ENCODE peak calls at places on chromosomes 6 and 20, in four cellular contexts. One of them, this sample, is unnamed.

GRCh38 chr6:10316327-10316726 is 98.5 kb downstream of the TFAP2A start:
- DNase-seq in suprapubic skin: no peak
- DNase-seq in ovary: no peak
- DNase-seq in GM13977: no peak
- DNase-seq in this sample: peak

GRCh38 chr6:105596284-105596755 is 193.4 kb upstream of the PREP start:
- DNase-seq in suprapubic skin: no peak
- DNase-seq in ovary: no peak
- DNase-seq in GM13977: no peak
- DNase-seq in this sample: no peak

GRCh38 chr6:22784611-22785010 is 215.2 kb downstream of the HDGFL1 start:
- DNase-seq in suprapubic skin: no peak
- DNase-seq in ovary: no peak
- DNase-seq in GM13977: no peak
- DNase-seq in this sample: no peak

GRCh38 chr20:44224651-44225050 is 14.1 kb upstream of the OSER1 start:
- DNase-seq in suprapubic skin: no peak
- DNase-seq in ovary: no peak
- DNase-seq in GM13977: no peak
- DNase-seq in this sample: no peak

GRCh38 chr6:124076336-124077048 is 272.8 kb downstream of the NKAIN2 start:
- DNase-seq in suprapubic skin: no peak
- DNase-seq in ovary: no peak
- DNase-seq in GM13977: no peak
- DNase-seq in this sample: no peak

GRCh38 chr6:121823437-121823851 is 388.0 kb downstream of the GJA1 start:
- DNase-seq in suprapubic skin: no peak
- DNase-seq in ovary: no peak
- DNase-seq in GM13977: no peak
- DNase-seq in this sample: no peak

GRCh38 chr6:52376763-52377162 is 14.8 kb downstream of the PAQR8 start:
- DNase-seq in suprapubic skin: no peak
- DNase-seq in ovary: no peak
- DNase-seq in GM13977: no peak
- DNase-seq in this sample: no peak

GRCh38 chr20:60255866-60256265 is 297.6 kb downstream of the CDH26 start:
- DNase-seq in suprapubic skin: no peak
- DNase-seq in ovary: no peak
- DNase-seq in GM13977: no peak
- DNase-seq in this sample: no peak

GRCh38 chr20:1894471-1894950 is 696 bp upstream of the SIRPA start:
- DNase-seq in suprapubic skin: peak
- DNase-seq in ovary: peak
- DNase-seq in GM13977: peak
- DNase-seq in this sample: peak

GRCh38 chr6:27584326-27584725 is 111.4 kb upstream of the ZNF184 start:
- DNase-seq in suprapubic skin: no peak
- DNase-seq in ovary: no peak
- DNase-seq in GM13977: no peak
- DNase-seq in this sample: no peak

GRCh38 chr6:122726649-122727048 is 52.9 kb upstream of the FABP7 start:
- DNase-seq in suprapubic skin: no peak
- DNase-seq in ovary: no peak
- DNase-seq in GM13977: no peak
- DNase-seq in this sample: no peak

GRCh38 chr20:25236450-25237304 is 11.2 kb upstream of the PYGB start:
- DNase-seq in suprapubic skin: no peak
- DNase-seq in ovary: no peak
- DNase-seq in GM13977: no peak
- DNase-seq in this sample: no peak

GRCh38 chr6:100775667-100776066 is 105.5 kb downstream of the ASCC3 start:
- DNase-seq in suprapubic skin: no peak
- DNase-seq in ovary: no peak
- DNase-seq in GM13977: no peak
- DNase-seq in this sample: no peak

GRCh38 chr6:54274383-54274782 is 33.9 kb upstream of the TINAG start:
- DNase-seq in suprapubic skin: no peak
- DNase-seq in ovary: no peak
- DNase-seq in GM13977: no peak
- DNase-seq in this sample: no peak

GRCh38 chr20:8388707-8389106 is 256.6 kb downstream of the PLCB1 start:
- DNase-seq in suprapubic skin: no peak
- DNase-seq in ovary: no peak
- DNase-seq in GM13977: no peak
- DNase-seq in this sample: no peak

GRCh38 chr6:167968091-167968490 is 29.4 kb upstream of the KIF25 start:
- DNase-seq in suprapubic skin: no peak
- DNase-seq in ovary: no peak
- DNase-seq in GM13977: no peak
- DNase-seq in this sample: no peak

GRCh38 chr20:4171538-4172116 is 156.3 kb upstream of the RNF24 start:
- DNase-seq in suprapubic skin: no peak
- DNase-seq in ovary: no peak
- DNase-seq in GM13977: no peak
- DNase-seq in this sample: no peak

GRCh38 chr6:149896491-149896890 is 1.4 kb downstream of the RAET1E start:
- DNase-seq in suprapubic skin: peak
- DNase-seq in ovary: no peak
- DNase-seq in GM13977: no peak
- DNase-seq in this sample: peak

GRCh38 chr6:95203153-95203754 is 374.1 kb upstream of the MANEA start:
- DNase-seq in suprapubic skin: no peak
- DNase-seq in ovary: no peak
- DNase-seq in GM13977: peak
- DNase-seq in this sample: no peak

GRCh38 chr6:79167931-79168694 is 66.4 kb downstream of the HMGN3 start:
- DNase-seq in suprapubic skin: no peak
- DNase-seq in ovary: no peak
- DNase-seq in GM13977: no peak
- DNase-seq in this sample: no peak

GRCh38 chr20:6140947-6141346 is 18.1 kb upstream of the FERMT1 start:
- DNase-seq in suprapubic skin: no peak
- DNase-seq in ovary: no peak
- DNase-seq in GM13977: no peak
- DNase-seq in this sample: peak

GRCh38 chr20:46549188-46549967 is 1.1 kb downstream of the OCSTAMP start:
- DNase-seq in suprapubic skin: no peak
- DNase-seq in ovary: no peak
- DNase-seq in GM13977: no peak
- DNase-seq in this sample: no peak
- TF ChIP-seq CTCF in suprapubic skin: no peak
- TF ChIP-seq CTCF in ovary: no peak
- TF ChIP-seq CTCF in GM13977: peak
- TF ChIP-seq CTCF in this sample: no peak

GRCh38 chr6:142071981-142072380 is 60.7 kb upstream of the GJE1 start:
- DNase-seq in suprapubic skin: no peak
- DNase-seq in ovary: no peak
- DNase-seq in GM13977: no peak
- DNase-seq in this sample: no peak
- TF ChIP-seq CTCF in suprapubic skin: no peak
- TF ChIP-seq CTCF in ovary: no peak
- TF ChIP-seq CTCF in GM13977: no peak
- TF ChIP-seq CTCF in this sample: no peak

GRCh38 chr6:41073203-41073967 is 611 bp downstream of the NFYA start:
- DNase-seq in suprapubic skin: peak
- DNase-seq in ovary: peak
- DNase-seq in GM13977: peak
- DNase-seq in this sample: peak
- TF ChIP-seq CTCF in suprapubic skin: peak
- TF ChIP-seq CTCF in ovary: no peak
- TF ChIP-seq CTCF in GM13977: peak
- TF ChIP-seq CTCF in this sample: peak

GRCh38 chr20:18904192-18904591 is 90.6 kb downstream of the SCP2D1 start:
- DNase-seq in suprapubic skin: no peak
- DNase-seq in ovary: no peak
- DNase-seq in GM13977: no peak
- DNase-seq in this sample: no peak
- TF ChIP-seq CTCF in suprapubic skin: no peak
- TF ChIP-seq CTCF in ovary: no peak
- TF ChIP-seq CTCF in GM13977: no peak
- TF ChIP-seq CTCF in this sample: no peak

DNA sequence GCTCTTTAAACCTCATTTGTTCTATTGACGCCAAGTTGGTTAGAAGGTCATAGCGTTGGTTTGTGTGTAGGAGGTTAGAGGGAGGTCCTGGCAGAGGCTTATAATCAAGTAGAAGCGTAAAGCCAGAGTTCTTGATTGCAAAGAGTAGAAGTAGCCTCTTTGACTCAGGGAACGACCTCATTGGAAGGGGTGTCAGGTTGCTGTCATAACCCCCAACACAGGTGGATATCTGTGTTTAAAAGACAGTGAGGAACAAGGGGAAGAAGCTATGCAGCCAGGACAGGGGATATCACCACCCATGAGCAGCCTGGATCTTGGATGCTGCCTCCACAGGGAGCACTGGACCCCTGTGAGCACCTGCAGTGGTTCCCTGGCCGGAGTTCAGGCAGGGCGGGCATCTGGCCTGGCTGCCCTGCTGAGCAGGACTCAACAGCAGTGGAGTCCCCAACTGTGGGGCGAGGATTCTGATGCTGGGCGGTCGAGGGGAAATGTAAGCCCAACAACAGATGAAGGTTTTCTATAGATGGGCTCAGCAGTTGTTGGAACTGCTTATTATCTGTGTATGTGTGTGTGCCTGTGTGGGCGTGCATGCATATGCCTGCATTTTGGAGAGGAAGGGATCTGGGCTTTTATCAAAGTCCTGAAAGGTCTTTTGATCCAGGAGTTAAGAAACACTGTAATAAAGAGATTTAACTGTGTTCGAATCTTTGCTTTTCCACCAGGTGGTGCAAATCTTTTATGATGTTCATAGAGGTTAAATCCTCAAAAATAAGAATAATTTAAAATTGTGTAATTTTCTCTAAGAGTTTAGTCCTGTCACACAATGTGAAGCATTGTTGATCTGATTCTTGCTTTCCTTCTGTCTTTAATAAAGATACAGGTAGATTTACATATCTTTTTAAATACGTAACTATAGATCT is 27.7 kb downstream of the HIVEP1 start:
- DNase-seq in suprapubic skin: no peak
- DNase-seq in ovary: no peak
- DNase-seq in GM13977: no peak
- DNase-seq in this sample: no peak
- TF ChIP-seq CTCF in suprapubic skin: no peak
- TF ChIP-seq CTCF in ovary: no peak
- TF ChIP-seq CTCF in GM13977: no peak
- TF ChIP-seq CTCF in this sample: peak

GRCh38 chr20:57609086-57609841 is 11.0 kb downstream of the ZBP1 start:
- DNase-seq in suprapubic skin: peak
- DNase-seq in ovary: no peak
- DNase-seq in GM13977: no peak
- DNase-seq in this sample: no peak

GRCh38 chr20:57610261-57610952 is 9.8 kb downstream of the ZBP1 start:
- DNase-seq in suprapubic skin: peak
- DNase-seq in ovary: no peak
- DNase-seq in GM13977: no peak
- DNase-seq in this sample: no peak

GRCh38 chr20:57608516-57608915 is 11.7 kb downstream of the ZBP1 start:
- DNase-seq in suprapubic skin: peak
- DNase-seq in ovary: no peak
- DNase-seq in GM13977: no peak
- DNase-seq in this sample: no peak

GRCh38 chr20:57611605-57612311 is 8.5 kb downstream of the ZBP1 start:
- DNase-seq in suprapubic skin: peak
- DNase-seq in ovary: peak
- DNase-seq in GM13977: no peak
- DNase-seq in this sample: no peak

DNA sequence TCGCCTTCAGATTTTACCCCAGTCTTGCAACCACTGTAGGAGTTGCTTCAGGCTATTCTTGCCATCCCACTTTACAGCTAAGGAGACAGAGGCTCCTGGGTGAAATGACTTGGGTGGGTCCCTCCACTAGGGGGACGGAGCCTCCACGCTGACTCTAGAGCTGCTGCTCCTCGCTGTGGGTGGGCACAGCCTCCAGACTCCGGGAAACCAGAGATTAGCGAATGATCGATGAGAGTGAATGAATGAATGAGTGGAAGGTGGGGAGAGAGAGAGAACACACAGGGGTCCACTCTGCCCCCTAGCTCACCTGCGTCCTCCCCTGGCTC is 10.4 kb downstream of the ZBP1 start:
- DNase-seq in suprapubic skin: no peak
- DNase-seq in ovary: no peak
- DNase-seq in GM13977: no peak
- DNase-seq in this sample: no peak
- TF ChIP-seq CTCF in suprapubic skin: no peak
- TF ChIP-seq CTCF in ovary: no peak
- TF ChIP-seq CTCF in GM13977: no peak
- TF ChIP-seq CTCF in this sample: no peak

GRCh38 chr20:49344975-49345374 is 67.1 kb upstream of the ZNFX1 start:
- DNase-seq in suprapubic skin: peak
- DNase-seq in ovary: peak
- DNase-seq in GM13977: no peak
- DNase-seq in this sample: peak

GRCh38 chr20:49347156-49347555 is 69.3 kb upstream of the ZNFX1 start:
- DNase-seq in suprapubic skin: no peak
- DNase-seq in ovary: no peak
- DNase-seq in GM13977: no peak
- DNase-seq in this sample: no peak

GRCh38 chr20:49348563-49348962 is 70.7 kb upstream of the ZNFX1 start:
- DNase-seq in suprapubic skin: no peak
- DNase-seq in ovary: no peak
- DNase-seq in GM13977: no peak
- DNase-seq in this sample: no peak

GRCh38 chr20:49345538-49345937 is 67.7 kb upstream of the ZNFX1 start:
- DNase-seq in suprapubic skin: peak
- DNase-seq in ovary: no peak
- DNase-seq in GM13977: no peak
- DNase-seq in this sample: no peak

GRCh38 chr20:49346682-49347081 is 68.8 kb upstream of the ZNFX1 start:
- DNase-seq in suprapubic skin: no peak
- DNase-seq in ovary: no peak
- DNase-seq in GM13977: no peak
- DNase-seq in this sample: no peak
- TF ChIP-seq CTCF in suprapubic skin: no peak
- TF ChIP-seq CTCF in ovary: no peak
- TF ChIP-seq CTCF in GM13977: no peak
- TF ChIP-seq CTCF in this sample: no peak